ENCODE peak calls at places on chromosomes 3 and 15, in five cellular contexts. H, W, S, P and E are unnamed samples.

GRCh38 chr3:23807161-23808015 is 1.6 kb downstream of the UBE2E1 start:
- DNase-seq in S (peak; percentile 14), H (no peak), P (no peak), W (no peak), E (peak; percentile 50)

GRCh38 chr15:64614519-64614918 is 154.1 kb downstream of the ZNF609 start:
- DNase-seq in P (no peak), S (no peak), H (no peak), W (no peak), E (no peak)

GRCh38 chr3:45659661-45660566 is 29.3 kb upstream of the SACM1L start:
- DNase-seq in P (no peak), S (peak; percentile 54), H (peak; percentile 81), W (no peak), E (peak; percentile 36)

GRCh38 chr3:49790626-49791411 is 4.5 kb upstream of the IP6K1 start:
- DNase-seq in S (no peak), W (no peak), P (no peak), H (no peak), E (no peak)

GRCh38 chr15:60400957-60401356 is 3.2 kb upstream of the ANXA2 start:
- DNase-seq in S (no peak), P (no peak), H (no peak), W (no peak), E (no peak)

GRCh38 chr15:83585770-83586169 is 68.2 kb upstream of the ADAMTSL3 start:
- DNase-seq in W (no peak), P (no peak), H (no peak), S (no peak), E (no peak)

GRCh38 chr3:65734382-65734781 is 304.3 kb downstream of the MAGI1 start:
- DNase-seq in P (no peak), W (no peak), S (no peak), H (no peak), E (no peak)

GRCh38 chr3:117246771-117247555 is 537.4 kb downstream of the TUSC7 start:
- DNase-seq in P (no peak), S (no peak), H (no peak), W (no peak), E (no peak)

GRCh38 chr3:129441782-129442181 is 1.8 kb downstream of the IFT122 start:
- DNase-seq in H (no peak), W (peak; percentile 41), S (no peak), P (no peak), E (no peak)

GRCh38 chr15:29053661-29054131 is 167.9 kb downstream of the APBA2 start:
- DNase-seq in S (no peak), P (no peak), H (no peak), W (no peak), E (no peak)

GRCh38 chr15:93028111-93028631 is 60.8 kb downstream of the RGMA start:
- DNase-seq in H (no peak), W (no peak), P (no peak), S (no peak), E (no peak)

GRCh38 chr3:46733026-46733800 is 15.5 kb upstream of the PRSS50 start:
- DNase-seq in W (no peak), P (no peak), H (no peak), S (no peak), E (no peak)

GRCh38 chr3:15460891-15461524 is 33.6 kb downstream of the EAF1 start:
- DNase-seq in P (no peak), W (no peak), S (no peak), H (no peak), E (no peak)

GRCh38 chr3:149744151-149744550 is 8.1 kb downstream of the COMMD2 start:
- DNase-seq in H (no peak), P (no peak), S (no peak), W (no peak), E (no peak)

GRCh38 chr3:46321461-46322104 is 32.3 kb upstream of the CCR2 start:
- DNase-seq in W (no peak), P (no peak), H (no peak), S (no peak), E (no peak)

GRCh38 chr3:20072422-20072821 is 32.2 kb downstream of the KAT2B start:
- DNase-seq in S (no peak), W (no peak), P (no peak), H (no peak), E (no peak)

GRCh38 chr3:81726132-81726531 is 35.3 kb downstream of the GBE1 start:
- DNase-seq in H (no peak), P (no peak), S (no peak), W (no peak), E (no peak)

GRCh38 chr3:12793701-12794100 is 2.8 kb upstream of the CAND2 start:
- DNase-seq in W (no peak), P (no peak), H (no peak), S (no peak), E (no peak)

GRCh38 chr3:87317779-87318178 is 41.4 kb upstream of the POU1F1 start:
- DNase-seq in H (no peak), S (no peak), P (no peak), W (no peak), E (no peak)

GRCh38 chr15:49495993-49496747 is 73.1 kb downstream of the FGF7 start:
- DNase-seq in H (no peak), W (no peak), P (no peak), S (no peak), E (no peak)

GRCh38 chr3:50660386-50660785 is 14.3 kb upstream of the DOCK3 start:
- DNase-seq in P (no peak), W (no peak), S (no peak), H (no peak), E (no peak)

GRCh38 chr3:22089284-22089683 is 338.3 kb upstream of the ZNF385D start:
- DNase-seq in P (no peak), S (peak; percentile 1), W (peak; percentile 26), H (peak; percentile 7), E (peak; percentile 3)

GRCh38 chr15:83422541-83422940 is 24.6 kb upstream of the SH3GL3 start:
- DNase-seq in H (no peak), P (no peak), W (no peak), S (no peak), E (no peak)

GRCh38 chr15:73601449-73602425 is 31.5 kb downstream of the NPTN start:
- DNase-seq in S (no peak), W (no peak), P (no peak), H (peak; percentile 37), E (peak; percentile 31)

GRCh38 chr15:77738038-77738370 is 105.3 kb upstream of the LINGO1 start:
- DNase-seq in S (no peak), W (no peak), H (no peak), P (no peak), E (peak; percentile 9)

GRCh38 chr15:62296756-62297507 is 131.8 kb upstream of the C2CD4B start:
- DNase-seq in P (no peak), S (no peak), H (no peak), W (no peak), E (no peak)

GRCh38 chr3:136464502-136464901 is 214.4 kb downstream of the PCCB start:
- DNase-seq in W (no peak), S (no peak), H (peak; percentile 59), P (no peak), E (no peak)

GRCh38 chr15:67142142-67143092 is 77.0 kb downstream of the SMAD3 start:
- DNase-seq in S (no peak), W (no peak), P (no peak), H (peak; percentile 79), E (no peak)

GRCh38 chr3:133574260-133574881 is 885 bp downstream of the CDV3 start:
- DNase-seq in W (no peak), S (peak; percentile 80), P (peak; percentile 46), H (peak; percentile 57), E (no peak)

GRCh38 chr3:147378186-147378503 is 28.2 kb downstream of the ZIC4 start:
- DNase-seq in S (no peak), H (no peak), P (no peak), W (no peak), E (no peak)

GRCh38 chr15:39833515-39833981 is 50.9 kb upstream of the FSIP1 start:
- DNase-seq in S (no peak), W (no peak), P (no peak), H (no peak), E (no peak)

GRCh38 chr3:144067059-144067458 is 95.4 kb downstream of the DIPK2A start:
- DNase-seq in H (no peak), P (no peak), S (no peak), W (no peak), E (no peak)

GRCh38 chr3:185656321-185656840 is 70.3 kb downstream of the SENP2 start:
- DNase-seq in P (no peak), S (no peak), H (peak; percentile 98), W (no peak), E (no peak)

GRCh38 chr15:52288051-52288942 is 7.3 kb downstream of the MYO5C start:
- DNase-seq in W (no peak), P (no peak), H (no peak), S (no peak), E (no peak)

GRCh38 chr3:169790687-169791429 is 17.7 kb downstream of the MYNN start:
- DNase-seq in S (no peak), H (no peak), P (no peak), W (no peak), E (no peak)